ENCODE peak calls at places on chromosomes 11 and 22, in nine cellular contexts. Z, U, L, F, M, I, A, E and W are unnamed samples.

GRCh38 chr11:35629914-35630313 is 11.7 kb downstream of the FJX1 start:
- DNase-seq in Z (no peak), U (peak; percentile 99), L (peak; percentile 100), F (peak; percentile 100), M (no peak), I (no peak), A (no peak), E (no peak), W (no peak)

GRCh38 chr11:73475549-73475948 is 99.3 kb downstream of the RELT start:
- DNase-seq in Z (no peak), U (no peak), L (no peak), F (no peak), M (no peak), I (no peak), A (no peak), E (no peak), W (no peak)

GRCh38 chr11:128465946-128466688 is 121.2 kb downstream of the ETS1 start:
- DNase-seq in Z (no peak), U (no peak), L (no peak), F (no peak), M (no peak), I (no peak), A (no peak), E (no peak), W (no peak)

GRCh38 chr11:105612766-105613165 is 2.9 kb downstream of the GRIA4 start:
- DNase-seq in Z (no peak), U (no peak), L (no peak), F (no peak), M (no peak), I (no peak), A (no peak), E (no peak), W (no peak)

GRCh38 chr11:83819936-83820549 is 533.9 kb upstream of the CCDC90B start:
- DNase-seq in Z (no peak), U (peak; percentile 32), L (peak; percentile 79), F (peak; percentile 62), M (no peak), I (no peak), A (peak; percentile 52), E (no peak), W (no peak)

GRCh38 chr11:116857936-116858335 is 20.5 kb upstream of the APOA1 start:
- DNase-seq in Z (no peak), U (no peak), L (no peak), F (peak; percentile 43), M (no peak), I (no peak), A (no peak), E (no peak), W (no peak)

GRCh38 chr11:36433896-36434295 is 76.2 kb downstream of the TRAF6 start:
- DNase-seq in Z (no peak), U (no peak), L (no peak), F (no peak), M (no peak), I (no peak), A (no peak), E (no peak), W (no peak)

GRCh38 chr22:26482171-26482570 is 1.4 kb downstream of the HPS4 start:
- DNase-seq in Z (no peak), U (no peak), L (no peak), F (no peak), M (no peak), I (no peak), A (no peak), E (no peak), W (no peak)

GRCh38 chr11:3614742-3615171 is 27.0 kb downstream of the ART5 start:
- DNase-seq in Z (no peak), U (no peak), L (no peak), F (no peak), M (no peak), I (no peak), A (no peak), E (peak; percentile 11), W (no peak)

GRCh38 chr11:61893981-61894380 is 2.6 kb upstream of the FADS3 start:
- DNase-seq in Z (no peak), U (peak; percentile 77), L (peak; percentile 94), F (peak; percentile 88), M (no peak), I (no peak), A (no peak), E (no peak), W (no peak)

GRCh38 chr11:70411713-70412452 is 13.6 kb downstream of the CTTN start:
- DNase-seq in Z (no peak), U (no peak), L (no peak), F (no peak), M (no peak), I (no peak), A (no peak), E (no peak), W (no peak)

GRCh38 chr11:57476223-57476882 is 16.0 kb downstream of the RTN4RL2 start:
- DNase-seq in Z (peak; percentile 60), U (no peak), L (no peak), F (no peak), M (no peak), I (no peak), A (no peak), E (peak; percentile 50), W (no peak)

GRCh38 chr22:40249286-40249685 is 71.6 kb downstream of the TNRC6B start:
- DNase-seq in Z (no peak), U (no peak), L (no peak), F (no peak), M (no peak), I (no peak), A (no peak), E (no peak), W (no peak)

GRCh38 chr11:27250867-27251266 is 112.1 kb downstream of the CCDC34 start:
- DNase-seq in Z (no peak), U (no peak), L (no peak), F (no peak), M (no peak), I (no peak), A (no peak), E (no peak), W (no peak)

GRCh38 chr22:27045103-27045940 is 387.9 kb downstream of the MIAT start:
- DNase-seq in Z (no peak), U (peak; percentile 65), L (peak; percentile 36), F (peak; percentile 86), M (no peak), I (no peak), A (no peak), E (no peak), W (no peak)

GRCh38 chr11:88178211-88178610 is 3.0 kb upstream of the RAB38 start:
- DNase-seq in Z (peak; percentile 33), U (peak; percentile 7), L (peak; percentile 32), F (peak; percentile 47), M (no peak), I (no peak), A (no peak), E (no peak), W (no peak)

GRCh38 chr11:117902001-117902855 is 25.8 kb upstream of the FXYD6 start:
- DNase-seq in Z (peak; percentile 8), U (no peak), L (no peak), F (no peak), M (no peak), I (no peak), A (no peak), E (no peak), W (no peak)

GRCh38 chr11:66892926-66893325 is 36.1 kb downstream of the LRFN4 start:
- DNase-seq in Z (no peak), U (no peak), L (peak; percentile 58), F (peak; percentile 8), M (no peak), I (no peak), A (no peak), E (no peak), W (no peak)
- TF ChIP-seq CTCF in Z (no peak), U (no peak), L (no peak), F (no peak), M (no peak), I (no peak), A (no peak), E (no peak), W (no peak)

GRCh38 chr11:126391970-126392637 is 36.6 kb downstream of the ST3GAL4 start:
- DNase-seq in Z (no peak), U (no peak), L (no peak), F (no peak), M (no peak), I (no peak), A (no peak), E (no peak), W (no peak)
- TF ChIP-seq CTCF in Z (no peak), U (peak; percentile 26), L (no peak), F (no peak), M (no peak), I (no peak), A (no peak), E (no peak), W (no peak)

GRCh38 chr22:33837806-33838205 is 82.5 kb downstream of the LARGE1 start:
- DNase-seq in Z (no peak), U (no peak), L (no peak), F (peak; percentile 17), M (no peak), I (no peak), A (no peak), E (no peak), W (no peak)
- TF ChIP-seq CTCF in Z (no peak), U (no peak), L (no peak), F (no peak), M (no peak), I (no peak), A (no peak), E (no peak), W (no peak)

GRCh38 chr11:44538375-44539054 is 26.9 kb upstream of the CD82 start:
- DNase-seq in Z (peak; percentile 81), U (peak; percentile 65), L (peak; percentile 56), F (peak; percentile 32), M (peak; percentile 76), I (peak; percentile 82), A (peak; percentile 78), E (peak; percentile 72), W (peak; percentile 86)

GRCh38 chr11:44537679-44538078 is 27.8 kb upstream of the CD82 start:
- DNase-seq in Z (no peak), U (no peak), L (no peak), F (no peak), M (no peak), I (no peak), A (no peak), E (no peak), W (no peak)

GRCh38 chr11:44539971-44540370 is 25.5 kb upstream of the CD82 start:
- DNase-seq in Z (no peak), U (no peak), L (no peak), F (no peak), M (no peak), I (no peak), A (no peak), E (no peak), W (no peak)

GRCh38 chr11:44542372-44542771 is 23.1 kb upstream of the CD82 start:
- DNase-seq in Z (no peak), U (peak; percentile 8), L (no peak), F (no peak), M (no peak), I (no peak), A (no peak), E (no peak), W (no peak)

DNA sequence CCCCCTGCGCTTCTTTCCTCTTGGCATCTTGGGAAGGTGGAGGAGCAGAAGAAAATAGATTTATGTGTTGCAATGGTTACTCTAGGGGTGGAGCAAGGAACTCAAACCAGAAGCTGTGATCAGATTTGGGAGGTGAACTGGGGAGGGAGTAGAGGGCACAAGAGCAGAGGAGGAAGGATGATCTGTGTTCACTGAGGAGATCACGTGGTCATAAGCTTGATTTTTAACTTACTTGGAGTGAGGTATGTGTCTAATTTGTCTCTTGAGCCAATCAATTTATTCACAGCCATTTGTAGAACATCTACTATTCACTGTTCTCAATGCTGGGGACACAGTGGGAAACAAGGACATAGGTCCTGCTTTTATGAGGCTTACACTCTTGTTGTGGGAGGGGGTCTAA is 24.8 kb upstream of the CD82 start:
- DNase-seq in Z (no peak), U (no peak), L (no peak), F (no peak), M (no peak), I (no peak), A (no peak), E (no peak), W (no peak)
- TF ChIP-seq CTCF in Z (no peak), U (no peak), L (no peak), F (no peak), M (no peak), I (no peak), A (no peak), E (no peak), W (no peak)